ENCODE peak calls at places on chromosomes 7 and 10, in four cellular contexts. W is GM12878, H is colonic mucosa, X is mammary epithelial cell. J is an unnamed sample.

GRCh38 chr7:65907501-65908198 is 34.8 kb downstream of the VKORC1L1 start:
- DNase-seq in W (no peak), H (no peak), X (no peak), J (no peak)

GRCh38 chr10:89391882-89392756 is at the start of gene IFIT1:
- DNase-seq in W (peak; percentile 80), H (peak; percentile 73), X (peak; percentile 78), J (peak; percentile 90)

GRCh38 chr10:129174167-129175014 is 292.6 kb upstream of the MGMT start:
- DNase-seq in W (no peak), H (no peak), X (no peak), J (no peak)

GRCh38 chr10:22581453-22581852 is 132.9 kb downstream of the PIP4K2A start:
- DNase-seq in W (no peak), H (no peak), X (no peak), J (no peak)

GRCh38 chr10:78353636-78354035 is 320.0 kb downstream of the RPS24 start:
- DNase-seq in W (no peak), H (no peak), X (no peak), J (no peak)

GRCh38 chr10:122213766-122214165 is 57.3 kb upstream of the BTBD16 start:
- DNase-seq in W (no peak), H (no peak), X (no peak), J (no peak)

GRCh38 chr10:43075612-43076003 is 1.3 kb upstream of the RET start:
- DNase-seq in W (no peak), H (no peak), X (peak; percentile 14), J (no peak)

GRCh38 chr10:14476641-14477407 is 146.1 kb upstream of the FRMD4A start:
- DNase-seq in W (no peak), H (no peak), X (peak; percentile 42), J (no peak)

GRCh38 chr10:44723654-44724053 is 187.5 kb upstream of the TMEM72 start:
- DNase-seq in W (no peak), H (no peak), X (peak; percentile 76), J (no peak)

GRCh38 chr10:49296382-49296781 is 2.6 kb upstream of the C10orf71 start:
- DNase-seq in W (no peak), H (no peak), X (no peak), J (no peak)

GRCh38 chr7:6147627-6148026 is 116.5 kb downstream of the ANKRD61 start:
- DNase-seq in W (no peak), H (no peak), X (no peak), J (no peak)

GRCh38 chr10:118721005-118721876 is 33.5 kb downstream of the CACUL1 start:
- DNase-seq in W (no peak), H (peak; percentile 73), X (peak; percentile 31), J (peak; percentile 61)

GRCh38 chr10:63770523-63770922 is 249.3 kb downstream of the REEP3 start:
- DNase-seq in W (no peak), H (no peak), X (no peak), J (no peak)

GRCh38 chr10:7308826-7309225 is 102.0 kb downstream of the SFMBT2 start:
- DNase-seq in W (no peak), H (no peak), X (no peak), J (no peak)

GRCh38 chr7:46146454-46147255 is 225.6 kb upstream of the IGFBP3 start:
- DNase-seq in W (no peak), H (no peak), X (no peak), J (no peak)

GRCh38 chr7:31549621-31550020 is 35.7 kb downstream of the ITPRID1 start:
- DNase-seq in W (no peak), H (no peak), X (peak; percentile 9), J (no peak)

GRCh38 chr10:10992072-10992471 is 25.6 kb upstream of the CELF2 start:
- DNase-seq in W (no peak), H (no peak), X (no peak), J (no peak)

GRCh38 chr10:96619803-96620773 is 33.3 kb upstream of the TM9SF3 start:
- DNase-seq in W (no peak), H (peak; percentile 34), X (peak; percentile 25), J (no peak)

DNA sequence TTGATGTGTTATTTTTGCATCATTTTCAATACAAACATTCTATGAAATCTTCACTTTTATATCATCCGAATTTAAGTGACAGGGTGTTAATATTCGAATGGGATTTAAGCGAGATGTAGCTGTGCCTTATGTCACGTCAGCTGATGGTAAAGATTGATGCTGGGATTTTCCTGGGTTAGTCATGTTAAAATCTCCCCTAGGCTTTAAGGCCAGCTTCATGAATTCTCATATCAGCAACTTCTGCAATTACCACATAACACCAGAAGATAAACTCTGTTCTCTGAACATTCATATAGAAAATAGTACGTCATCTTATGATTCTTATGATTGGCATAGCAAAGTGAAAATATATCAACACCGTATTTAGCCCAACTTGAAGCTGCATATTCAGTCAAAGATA is 669.2 kb downstream of the PCDH15 start:
- DNase-seq in W (peak; percentile 24), H (no peak), X (no peak), J (peak; percentile 24)
- H3K4me3 ChIP-seq in W (no peak overlapping the region), H (no peak overlapping the region), X (no peak overlapping the region), J (no peak overlapping the region)

GRCh38 chr7:1924185-1924817 is 254.2 kb downstream of the ELFN1 start:
- DNase-seq in W (no peak), H (no peak), X (no peak), J (no peak)
- H3K4me3 ChIP-seq in W (no peak overlapping the region), H (no peak overlapping the region), X (no peak overlapping the region), J (no peak overlapping the region)

DNA sequence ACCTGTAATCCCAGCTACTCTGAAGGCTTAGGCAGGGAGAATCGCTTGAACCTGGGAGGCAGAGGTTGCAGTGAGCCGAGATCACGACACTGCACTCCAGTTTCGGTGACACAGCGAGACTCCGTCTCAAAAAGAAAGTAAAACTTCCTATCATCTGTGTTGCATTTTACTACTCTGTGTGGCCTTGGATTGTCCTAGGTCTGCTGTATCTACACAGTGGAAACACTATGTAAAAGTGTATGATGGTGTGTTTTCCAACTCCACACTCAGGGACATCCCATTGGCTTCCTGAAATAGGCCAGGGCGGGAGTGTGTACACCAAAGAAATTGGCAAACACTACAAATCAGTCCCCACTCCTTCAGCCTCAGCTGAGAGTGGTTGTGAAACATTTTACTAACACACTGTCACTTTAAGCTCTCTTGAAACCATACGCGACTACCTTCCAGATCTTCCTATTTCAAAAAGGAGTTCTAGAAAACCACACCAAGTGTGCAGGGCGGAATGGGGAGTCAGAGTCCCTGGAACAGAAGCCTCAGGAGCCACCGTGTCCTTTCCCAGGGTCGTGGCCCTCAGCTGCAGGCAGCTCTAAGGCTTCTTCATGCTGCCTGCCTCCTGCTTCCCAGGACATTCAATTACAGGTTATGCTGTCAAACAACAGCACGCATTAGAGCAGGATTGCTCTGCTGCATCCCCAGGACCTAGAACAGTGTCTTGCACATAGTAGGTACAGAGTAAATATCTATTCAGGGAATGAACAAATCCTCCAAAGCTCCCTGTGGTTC is 275.4 kb downstream of the PARD3 start:
- DNase-seq in W (no peak), H (peak; percentile 48), X (no peak), J (peak; percentile 69)
- H3K4me3 ChIP-seq in W (no peak overlapping the region), H (peak overlapping the region; percentile 12), X (no peak overlapping the region), J (peak overlapping the region; percentile 41)

GRCh38 chr7:81611040-81611439 is 158.8 kb downstream of the HGF start:
- DNase-seq in W (no peak), H (no peak), X (no peak), J (no peak)
- H3K4me3 ChIP-seq in W (no peak overlapping the region), H (no peak overlapping the region), X (no peak overlapping the region), J (no peak overlapping the region)